ENCODE peak calls at places on chromosome 3, in four cellular contexts. G is MM.1S, R is type B pancreatic cell, C is fibroblast of lung. V is an unnamed sample.

GRCh38 chr3:52357151-52358080 is 41.3 kb downstream of the DNAH1 start:
- DNase-seq in G (no peak), R (no peak), C (no peak), V (no peak)

GRCh38 chr3:80553211-80553610 is 785.4 kb upstream of the ROBO1 start:
- DNase-seq in G (no peak), R (no peak), C (no peak), V (no peak)

GRCh38 chr3:125052671-125053303 is 3.0 kb downstream of the HEG1 start:
- DNase-seq in G (no peak), R (no peak), C (peak), V (no peak)

GRCh38 chr3:48397767-48398681 is 26.0 kb downstream of the FBXW12 start:
- DNase-seq in G (no peak), R (no peak), C (no peak), V (no peak)

GRCh38 chr3:184567924-184568590 is 6.5 kb downstream of the EPHB3 start:
- DNase-seq in G (no peak), R (no peak), C (no peak), V (no peak)

GRCh38 chr3:128496602-128497304 is 3.8 kb upstream of the GATA2 start:
- DNase-seq in G (no peak), R (peak), C (no peak), V (no peak)

GRCh38 chr3:185559706-185560090 is 7.3 kb upstream of the LIPH start:
- DNase-seq in G (no peak), R (peak), C (no peak), V (no peak)

GRCh38 chr3:71305246-71306206 is 278.0 kb downstream of the FOXP1 start:
- DNase-seq in G (peak), R (no peak), C (peak), V (no peak)

GRCh38 chr3:8768364-8769087 is 887 bp downstream of the OXTR start:
- DNase-seq in G (no peak), R (no peak), C (no peak), V (peak)

GRCh38 chr3:170490828-170491560 is 72.3 kb downstream of the CLDN11 start:
- DNase-seq in G (no peak), R (no peak), C (no peak), V (no peak)

GRCh38 chr3:112519424-112520001 is 20.2 kb upstream of the BTLA start:
- DNase-seq in G (peak), R (no peak), C (peak), V (peak)

GRCh38 chr3:43695443-43695842 is 4.7 kb downstream of the ABHD5 start:
- DNase-seq in G (no peak), R (no peak), C (peak), V (no peak)

GRCh38 chr3:191094057-191094456 is 105.0 kb upstream of the OSTN start:
- DNase-seq in G (no peak), R (no peak), C (peak), V (no peak)

GRCh38 chr3:73143821-73144237 is 82.4 kb downstream of the EBLN2 start:
- DNase-seq in G (no peak), R (no peak), C (no peak), V (no peak)

GRCh38 chr3:188848947-188849346 is 322.8 kb upstream of the TPRG1 start:
- DNase-seq in G (no peak), R (no peak), C (no peak), V (no peak)

GRCh38 chr3:98733778-98734281 is 29.3 kb upstream of the ST3GAL6 start:
- DNase-seq in G (peak), R (no peak), C (no peak), V (peak)
- TF ChIP-seq CTCF in G (no peak), R (no peak), C (no peak), V (no peak)

DNA sequence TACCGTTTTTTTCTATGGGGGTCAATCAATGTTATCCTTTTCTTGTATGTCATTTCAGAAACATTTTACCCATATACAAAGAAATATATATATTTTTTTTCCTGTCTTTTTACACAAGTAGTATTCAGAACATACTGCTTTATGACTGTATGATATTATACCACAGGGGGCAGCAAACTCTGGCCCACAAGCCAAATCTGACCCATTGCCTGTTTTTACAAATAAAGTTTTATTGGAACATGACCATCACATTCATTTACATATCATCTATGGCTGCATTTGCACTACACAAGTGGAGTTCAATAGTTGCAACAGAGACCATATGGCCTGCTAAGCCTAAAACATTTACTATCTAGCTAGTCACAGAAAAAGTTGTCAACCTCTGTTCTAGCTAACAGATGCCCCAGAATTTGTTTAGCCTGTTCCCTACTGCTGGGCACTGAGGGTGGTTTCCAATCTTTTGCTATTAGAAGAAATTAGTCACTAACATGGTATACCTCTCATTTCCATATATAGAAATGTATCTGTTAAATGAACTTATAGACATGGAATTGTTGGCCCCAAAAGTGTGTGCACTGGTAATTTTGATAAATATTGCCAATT is 57.7 kb downstream of the BFSP2 start:
- DNase-seq in G (no peak), R (no peak), C (peak), V (no peak)
- TF ChIP-seq CTCF in G (peak), R (peak), C (no peak), V (peak)

GRCh38 chr3:25751691-25752090 is 31.6 kb downstream of the NGLY1 start:
- DNase-seq in G (no peak), R (no peak), C (no peak), V (no peak)
- TF ChIP-seq CTCF in G (no peak), R (no peak), C (no peak), V (no peak)

GRCh38 chr3:25469609-25470008 is 41.5 kb downstream of the RARB start:
- DNase-seq in G (no peak), R (no peak), C (no peak), V (no peak)

GRCh38 chr3:25472153-25472552 is 44.1 kb downstream of the RARB start:
- DNase-seq in G (no peak), R (no peak), C (no peak), V (no peak)

GRCh38 chr3:25465266-25465860 is 37.3 kb downstream of the RARB start:
- DNase-seq in G (no peak), R (no peak), C (no peak), V (no peak)

GRCh38 chr3:25471081-25471768 is 43.2 kb downstream of the RARB start:
- DNase-seq in G (no peak), R (no peak), C (peak), V (no peak)

GRCh38 chr3:25468866-25469319 is 40.8 kb downstream of the RARB start:
- DNase-seq in G (no peak), R (no peak), C (peak), V (no peak)
- TF ChIP-seq CTCF in G (no peak), R (peak), C (peak), V (no peak)

GRCh38 chr3:70061111-70061510 is 61.6 kb downstream of the SAMMSON start:
- DNase-seq in G (no peak), R (no peak), C (peak), V (no peak)

GRCh38 chr3:70067860-70068479 is 68.4 kb downstream of the SAMMSON start:
- DNase-seq in G (no peak), R (no peak), C (peak), V (no peak)

GRCh38 chr3:70064194-70064787 is 64.8 kb downstream of the SAMMSON start:
- DNase-seq in G (peak), R (no peak), C (peak), V (peak)

GRCh38 chr3:70069557-70069956 is 70.0 kb downstream of the SAMMSON start:
- DNase-seq in G (no peak), R (no peak), C (no peak), V (no peak)

GRCh38 chr3:70065666-70066253 is 66.2 kb downstream of the SAMMSON start:
- DNase-seq in G (no peak), R (no peak), C (no peak), V (no peak)
- TF ChIP-seq CTCF in G (peak), R (peak), C (no peak), V (peak)